ENCODE peak calls at places on chromosome 9, in eight cellular contexts. G is breast epithelium, Y is heart left ventricle, L is esophagus squamous epithelium, N is adrenal gland, J is IMR-90, V is transverse colon, B is sigmoid colon. U is an unnamed sample.

GRCh38 chr9:8685846-8686245 is 886.3 kb upstream of the DMAC1 start:
- DNase-seq in G (no peak), Y (no peak), L (no peak), N (no peak), J (no peak), V (no peak), B (no peak), U (no peak)

GRCh38 chr9:125574136-125574877 is 132.7 kb downstream of the MAPKAP1 start:
- DNase-seq in G (no peak), Y (no peak), L (no peak), N (no peak), J (no peak), V (no peak), B (no peak), U (no peak)

GRCh38 chr9:110443146-110443877 is 105.6 kb upstream of the TXNDC8 start:
- DNase-seq in G (no peak), Y (no peak), L (no peak), N (no peak), J (peak; percentile 84), V (no peak), B (no peak), U (no peak)

GRCh38 chr9:130555968-130556367 is 23.4 kb upstream of the FUBP3 start:
- DNase-seq in G (peak; percentile 20), Y (no peak), L (no peak), N (no peak), J (no peak), V (no peak), B (no peak), U (no peak)

GRCh38 chr9:69470186-69470977 is 145.4 kb downstream of the ENTREP1 start:
- DNase-seq in G (no peak), Y (no peak), L (no peak), N (no peak), J (no peak), V (peak; percentile 84), B (no peak), U (peak; percentile 35)

GRCh38 chr9:36853233-36853632 is 180.8 kb downstream of the PAX5 start:
- DNase-seq in G (no peak), Y (no peak), L (no peak), N (no peak), J (no peak), V (no peak), B (no peak), U (no peak)

GRCh38 chr9:21974542-21975409 is 19.4 kb downstream of the CDKN2A start:
- DNase-seq in G (no peak), Y (peak; percentile 26), L (no peak), N (peak; percentile 70), J (peak; percentile 57), V (no peak), B (no peak), U (peak; percentile 56)

GRCh38 chr9:106846847-106847246 is 16.1 kb upstream of the ZNF462 start:
- DNase-seq in G (no peak), Y (no peak), L (no peak), N (no peak), J (peak; percentile 34), V (no peak), B (no peak), U (no peak)

GRCh38 chr9:72954431-72955420 is 1.9 kb upstream of the ALDH1A1 start:
- DNase-seq in G (no peak), Y (peak; percentile 30), L (no peak), N (no peak), J (no peak), V (peak; percentile 29), B (peak; percentile 78), U (no peak)

GRCh38 chr9:15187589-15187988 is 119.4 kb downstream of the TTC39B start:
- DNase-seq in G (no peak), Y (no peak), L (no peak), N (no peak), J (no peak), V (no peak), B (no peak), U (no peak)

GRCh38 chr9:72633966-72634365 is 112.6 kb downstream of the TMC1 start:
- DNase-seq in G (no peak), Y (no peak), L (no peak), N (no peak), J (peak; percentile 53), V (no peak), B (no peak), U (no peak)

GRCh38 chr9:132125361-132125760 is 36.5 kb upstream of the NTNG2 start:
- DNase-seq in G (no peak), Y (no peak), L (no peak), N (no peak), J (no peak), V (no peak), B (no peak), U (no peak)

GRCh38 chr9:72925891-72926290 is 27.0 kb downstream of the ALDH1A1 start:
- DNase-seq in G (no peak), Y (no peak), L (no peak), N (no peak), J (no peak), V (no peak), B (no peak), U (no peak)

GRCh38 chr9:136848393-136849037 is 694 bp upstream of the PHPT1 start:
- DNase-seq in G (no peak), Y (no peak), L (no peak), N (no peak), J (no peak), V (peak; percentile 54), B (no peak), U (no peak)
- TF ChIP-seq CTCF in G (no peak), Y (no peak), L (no peak), N (no peak), J (no peak), V (no peak), B (no peak), U (no peak)

GRCh38 chr9:74078647-74079046 is 418.5 kb upstream of the RORB start:
- DNase-seq in G (no peak), Y (no peak), L (no peak), N (no peak), J (no peak), V (no peak), B (no peak), U (no peak)
- TF ChIP-seq POLR2A in G (no peak), Y (no peak), L (no peak), N (no peak), J (no peak), V (no peak), B (no peak), U (no peak)

GRCh38 chr9:92645041-92645440 is 24.9 kb downstream of the IPPK start:
- DNase-seq in G (no peak), Y (no peak), L (no peak), N (no peak), J (no peak), V (no peak), B (no peak), U (no peak)

GRCh38 chr9:92650839-92651621 is 18.9 kb downstream of the IPPK start:
- DNase-seq in G (no peak), Y (peak; percentile 74), L (no peak), N (no peak), J (peak; percentile 29), V (peak; percentile 25), B (peak; percentile 92), U (peak; percentile 42)

GRCh38 chr9:92647671-92648446 is 22.1 kb downstream of the IPPK start:
- DNase-seq in G (no peak), Y (no peak), L (no peak), N (no peak), J (no peak), V (no peak), B (no peak), U (peak; percentile 31)

GRCh38 chr9:92650296-92650695 is 19.6 kb downstream of the IPPK start:
- DNase-seq in G (no peak), Y (no peak), L (no peak), N (no peak), J (no peak), V (no peak), B (no peak), U (no peak)

DNA sequence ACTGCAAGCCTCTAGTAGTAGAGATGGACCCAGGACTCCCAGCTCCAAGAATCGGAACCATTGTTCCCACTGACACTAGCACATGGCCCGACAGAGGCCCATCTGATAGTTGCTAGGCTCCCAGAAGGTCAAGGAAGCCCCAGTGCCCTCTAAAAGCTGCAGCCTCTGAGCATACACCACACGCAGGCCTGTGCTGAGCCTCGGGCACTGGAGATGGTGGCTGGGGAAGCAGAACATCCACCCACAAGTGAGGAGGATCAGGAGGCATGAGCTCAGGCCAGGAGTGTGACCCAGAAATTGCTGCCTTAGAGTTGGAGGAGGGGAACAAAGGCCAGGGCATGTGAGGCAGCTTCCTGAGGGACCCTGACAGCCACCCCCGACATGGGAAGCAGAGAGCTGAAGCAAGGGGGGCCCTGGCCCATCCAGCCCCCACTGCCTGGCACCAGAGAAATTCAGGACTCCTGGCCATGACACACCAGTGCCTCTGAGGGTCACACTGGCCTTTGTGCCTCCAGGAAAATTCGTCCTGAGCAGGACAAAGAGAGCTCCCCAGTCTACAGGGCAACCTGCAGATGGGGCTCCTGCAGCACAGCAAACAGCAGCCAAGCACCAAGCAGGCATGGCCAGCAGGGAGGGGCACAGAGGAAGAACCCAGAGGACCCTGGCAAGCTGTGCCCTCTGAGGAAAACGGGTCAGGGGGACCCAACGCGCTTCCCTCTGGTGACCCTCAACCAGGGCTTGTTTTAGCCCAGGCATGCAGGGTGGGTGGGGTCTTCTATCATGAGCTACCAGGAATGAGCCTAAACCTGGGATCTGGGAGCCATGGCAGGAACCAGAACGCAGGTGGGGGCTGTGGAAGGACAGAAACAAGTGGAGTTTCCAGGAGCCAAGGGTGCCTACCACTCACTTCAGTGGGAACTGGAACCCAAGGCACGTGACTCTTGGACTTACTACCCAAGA is 21.2 kb downstream of the IPPK start:
- DNase-seq in G (no peak), Y (no peak), L (no peak), N (peak; percentile 34), J (no peak), V (no peak), B (no peak), U (peak; percentile 38)
- H3K36me3 ChIP-seq in G (peaks cover 10% of the 10 kb centered on the region), Y (peaks cover 51% of the 10 kb centered on the region), L (peaks cover 23% of the 10 kb centered on the region), N (peaks cover 29% of the 10 kb centered on the region), J (peaks cover 43% of the 10 kb centered on the region), V (peaks cover 33% of the 10 kb centered on the region), B (peaks cover 22% of the 10 kb centered on the region), U (peaks cover 47% of the 10 kb centered on the region)

DNA sequence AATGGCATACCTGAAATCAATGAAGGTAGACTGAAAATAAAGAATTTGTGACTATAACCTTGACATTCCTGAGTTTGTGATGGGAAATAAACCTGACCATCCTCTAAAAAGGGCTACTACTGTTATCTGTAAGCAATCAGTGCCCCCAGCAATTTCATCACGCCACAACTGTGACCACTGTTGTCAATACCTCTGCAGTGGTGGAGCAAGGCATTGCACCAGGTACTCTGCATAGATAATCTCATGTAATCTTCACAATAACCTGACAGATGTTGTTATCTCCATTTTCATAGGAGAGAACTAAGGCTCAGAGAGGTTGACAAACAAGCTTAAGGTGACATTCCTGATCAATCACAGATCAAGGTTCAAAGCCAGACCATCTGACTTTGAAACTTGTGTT is 38.5 kb upstream of the FRRS1L start:
- DNase-seq in G (no peak), Y (no peak), L (no peak), N (no peak), J (no peak), V (no peak), B (no peak), U (no peak)
- TF ChIP-seq CTCF in G (no peak), Y (no peak), L (no peak), N (no peak), J (no peak), V (no peak), B (no peak), U (no peak)

U was measured in right lobe of liver.